ENCODE peak calls at places on chromosomes 4 and X, in four cellular contexts. One of them, this sample, is unnamed.

GRCh38 chr4:178612725-178613124 is 1170.5 kb upstream of the AGA start:
- DNase-seq in mammary epithelial cell: no peak
- DNase-seq in cardiac fibroblast: no peak
- DNase-seq in ecto neural progenitor cell: no peak
- DNase-seq in this sample: no peak

GRCh38 chrX:140389331-140389730 is 115.5 kb downstream of the SOX3 start:
- DNase-seq in mammary epithelial cell: no peak
- DNase-seq in cardiac fibroblast: no peak
- DNase-seq in ecto neural progenitor cell: no peak
- DNase-seq in this sample: no peak

GRCh38 chrX:41452972-41453371 is 5.8 kb downstream of the NYX start:
- DNase-seq in mammary epithelial cell: no peak
- DNase-seq in cardiac fibroblast: peak; percentile 31
- DNase-seq in ecto neural progenitor cell: no peak
- DNase-seq in this sample: no peak

GRCh38 chr4:150943831-150944230 is 71.3 kb downstream of the LRBA start:
- DNase-seq in mammary epithelial cell: no peak
- DNase-seq in cardiac fibroblast: no peak
- DNase-seq in ecto neural progenitor cell: no peak
- DNase-seq in this sample: no peak

GRCh38 chr4:163755013-163755412 is 260.5 kb downstream of the TMA16 start:
- DNase-seq in mammary epithelial cell: peak; percentile 23
- DNase-seq in cardiac fibroblast: peak; percentile 19
- DNase-seq in ecto neural progenitor cell: no peak
- DNase-seq in this sample: peak; percentile 19

GRCh38 chr4:27289704-27290103 is 429.1 kb downstream of the STIM2 start:
- DNase-seq in mammary epithelial cell: no peak
- DNase-seq in cardiac fibroblast: no peak
- DNase-seq in ecto neural progenitor cell: no peak
- DNase-seq in this sample: no peak

GRCh38 chr4:4457803-4458550 is 71.1 kb downstream of the NSG1 start:
- DNase-seq in mammary epithelial cell: no peak
- DNase-seq in cardiac fibroblast: peak; percentile 60
- DNase-seq in ecto neural progenitor cell: no peak
- DNase-seq in this sample: no peak

GRCh38 chrX:107014927-107015326 is 14.9 kb upstream of the MORC4 start:
- DNase-seq in mammary epithelial cell: no peak
- DNase-seq in cardiac fibroblast: peak; percentile 40
- DNase-seq in ecto neural progenitor cell: no peak
- DNase-seq in this sample: no peak

GRCh38 chr4:47010347-47011188 is 17.2 kb upstream of the GABRA4 start:
- DNase-seq in mammary epithelial cell: no peak
- DNase-seq in cardiac fibroblast: no peak
- DNase-seq in ecto neural progenitor cell: no peak
- DNase-seq in this sample: no peak

GRCh38 chr4:87839309-87839946 is 6.7 kb downstream of the MEPE start:
- DNase-seq in mammary epithelial cell: peak; percentile 23
- DNase-seq in cardiac fibroblast: peak; percentile 65
- DNase-seq in ecto neural progenitor cell: no peak
- DNase-seq in this sample: peak; percentile 13

GRCh38 chrX:46381630-46382029 is 163.6 kb downstream of the ZNF674 start:
- DNase-seq in mammary epithelial cell: peak; percentile 11
- DNase-seq in cardiac fibroblast: peak; percentile 27
- DNase-seq in ecto neural progenitor cell: peak; percentile 45
- DNase-seq in this sample: no peak

GRCh38 chr4:83931659-83932058 is 395.8 kb downstream of the GPAT3 start:
- DNase-seq in mammary epithelial cell: no peak
- DNase-seq in cardiac fibroblast: no peak
- DNase-seq in ecto neural progenitor cell: no peak
- DNase-seq in this sample: no peak

GRCh38 chr4:52641853-52642563 is 17.1 kb downstream of the USP46 start:
- DNase-seq in mammary epithelial cell: peak; percentile 81
- DNase-seq in cardiac fibroblast: peak; percentile 74
- DNase-seq in ecto neural progenitor cell: no peak
- DNase-seq in this sample: no peak

GRCh38 chr4:82705881-82706280 is 92.7 kb downstream of the SCD5 start:
- DNase-seq in mammary epithelial cell: no peak
- DNase-seq in cardiac fibroblast: no peak
- DNase-seq in ecto neural progenitor cell: no peak
- DNase-seq in this sample: no peak

GRCh38 chr4:108527729-108528128 is 92.6 kb upstream of the RPL34 start:
- DNase-seq in mammary epithelial cell: no peak
- DNase-seq in cardiac fibroblast: no peak
- DNase-seq in ecto neural progenitor cell: no peak
- DNase-seq in this sample: no peak

GRCh38 chr4:138562544-138562961 is 320.4 kb upstream of the SLC7A11 start:
- DNase-seq in mammary epithelial cell: peak; percentile 44
- DNase-seq in cardiac fibroblast: peak; percentile 79
- DNase-seq in ecto neural progenitor cell: no peak
- DNase-seq in this sample: no peak

This sample was measured in COR-L47.